ENCODE peak calls at places on chromosomes 4 and X, in seven cellular contexts. N, U, R, M, I, Q and J are unnamed samples.

GRCh38 chrX:78838709-78839108 is 91.2 kb downstream of the LPAR4 start:
- DNase-seq in N (no peak), U (no peak), I (no peak), R (no peak), Q (no peak), M (no peak), J (no peak)

GRCh38 chr4:5459236-5459635 is 249.1 kb downstream of the EVC2 start:
- DNase-seq in U (no peak), M (no peak), Q (no peak), R (no peak), N (no peak), I (no peak), J (no peak)

GRCh38 chr4:20185103-20185502 is 66.6 kb upstream of the SLIT2 start:
- DNase-seq in M (no peak), Q (no peak), I (no peak), U (no peak), N (no peak), R (no peak), J (no peak)

GRCh38 chr4:142595222-142595871 is 250.8 kb downstream of the INPP4B start:
- DNase-seq in Q (no peak), I (no peak), M (no peak), U (no peak), N (no peak), R (no peak), J (no peak)

GRCh38 chrX:20382082-20382481 is 115.4 kb upstream of the RPS6KA3 start:
- DNase-seq in N (no peak), U (no peak), Q (no peak), R (no peak), I (no peak), M (no peak), J (no peak)

GRCh38 chr4:137981277-137981676 is 260.9 kb downstream of the SLC7A11 start:
- DNase-seq in I (peak), R (no peak), U (peak), N (peak), M (no peak), Q (no peak), J (no peak)

GRCh38 chrX:22053486-22053885 is 21.4 kb downstream of the PHEX start:
- DNase-seq in I (no peak), U (peak), M (no peak), Q (no peak), N (no peak), R (no peak), J (no peak)

GRCh38 chr4:127143460-127144190 is 489.1 kb upstream of the INTU start:
- DNase-seq in Q (no peak), U (peak), R (no peak), I (peak), M (no peak), N (peak), J (no peak)

GRCh38 chr4:102825261-102826071 is 1.9 kb downstream of the UBE2D3 start:
- DNase-seq in I (peak), M (peak), U (peak), N (peak), R (peak), Q (peak), J (no peak)

GRCh38 chrX:53048169-53049126 is at the start of gene GPR173:
- DNase-seq in U (peak), N (peak), M (no peak), Q (peak), R (no peak), I (peak), J (no peak)

GRCh38 chr4:41080964-41081363 is 133.4 kb downstream of the APBB2 start:
- DNase-seq in N (no peak), U (no peak), R (no peak), M (no peak), I (no peak), Q (no peak), J (no peak)

GRCh38 chrX:19283597-19284339 is 60.0 kb upstream of the PDHA1 start:
- DNase-seq in I (no peak), R (no peak), N (no peak), U (no peak), M (no peak), Q (no peak), J (no peak)

GRCh38 chr4:153781717-153782416 is 7.0 kb downstream of the SFRP2 start:
- DNase-seq in R (no peak), M (no peak), I (peak), N (peak), U (peak), Q (no peak), J (no peak)

GRCh38 chrX:12421918-12422317 is 283.6 kb downstream of the FRMPD4 start:
- DNase-seq in M (no peak), N (peak), R (no peak), Q (no peak), I (no peak), U (no peak), J (no peak)

GRCh38 chr4:73728091-73728741 is 12.2 kb upstream of the CXCL8 start:
- DNase-seq in R (no peak), I (no peak), Q (no peak), M (no peak), U (no peak), N (no peak), J (no peak)

GRCh38 chr4:8905773-8906667 is 34.4 kb upstream of the HMX1 start:
- DNase-seq in I (no peak), M (no peak), U (no peak), Q (no peak), R (no peak), N (no peak), J (no peak)

GRCh38 chr4:184104419-184105101 is 113.1 kb downstream of the ENPP6 start:
- DNase-seq in Q (no peak), U (no peak), I (no peak), N (peak), R (no peak), M (no peak), J (no peak)

GRCh38 chr4:109472343-109472761 is 38.7 kb downstream of the SEC24B start:
- DNase-seq in R (no peak), M (no peak), I (peak), Q (no peak), N (peak), U (peak), J (no peak)

GRCh38 chr4:3252831-3253641 is 4.1 kb downstream of the MSANTD1 start:
- DNase-seq in M (no peak), N (no peak), U (no peak), R (no peak), Q (no peak), I (no peak), J (no peak)

GRCh38 chr4:128006592-128006991 is 41.4 kb downstream of the ABHD18 start:
- DNase-seq in I (peak), U (peak), M (no peak), N (peak), R (no peak), Q (no peak), J (no peak)

GRCh38 chr4:139540161-139540560 is 15.9 kb downstream of the SETD7 start:
- DNase-seq in Q (no peak), U (peak), R (no peak), I (no peak), M (no peak), N (peak), J (no peak)

GRCh38 chr4:41873380-41874295 is 61.6 kb upstream of the TMEM33 start:
- DNase-seq in Q (no peak), R (no peak), N (no peak), U (no peak), I (no peak), M (no peak), J (no peak)

GRCh38 chrX:153646620-153647373 is at the start of gene DUSP9:
- DNase-seq in R (no peak), N (peak), I (peak), U (peak), Q (peak), M (no peak), J (no peak)

GRCh38 chr4:8592366-8593267 is at the start of gene CPZ:
- DNase-seq in M (no peak), U (peak), Q (no peak), I (peak), N (peak), R (no peak), J (no peak)

GRCh38 chr4:83285022-83285387 is 407 bp upstream of the COQ2 start:
- DNase-seq in I (peak), R (no peak), Q (peak), M (no peak), N (peak), U (peak), J (peak)

GRCh38 chrX:45714864-45715263 is 514.2 kb upstream of the DIPK2B start:
- DNase-seq in M (no peak), N (peak), Q (peak), I (peak), R (no peak), U (peak), J (no peak)

DNA sequence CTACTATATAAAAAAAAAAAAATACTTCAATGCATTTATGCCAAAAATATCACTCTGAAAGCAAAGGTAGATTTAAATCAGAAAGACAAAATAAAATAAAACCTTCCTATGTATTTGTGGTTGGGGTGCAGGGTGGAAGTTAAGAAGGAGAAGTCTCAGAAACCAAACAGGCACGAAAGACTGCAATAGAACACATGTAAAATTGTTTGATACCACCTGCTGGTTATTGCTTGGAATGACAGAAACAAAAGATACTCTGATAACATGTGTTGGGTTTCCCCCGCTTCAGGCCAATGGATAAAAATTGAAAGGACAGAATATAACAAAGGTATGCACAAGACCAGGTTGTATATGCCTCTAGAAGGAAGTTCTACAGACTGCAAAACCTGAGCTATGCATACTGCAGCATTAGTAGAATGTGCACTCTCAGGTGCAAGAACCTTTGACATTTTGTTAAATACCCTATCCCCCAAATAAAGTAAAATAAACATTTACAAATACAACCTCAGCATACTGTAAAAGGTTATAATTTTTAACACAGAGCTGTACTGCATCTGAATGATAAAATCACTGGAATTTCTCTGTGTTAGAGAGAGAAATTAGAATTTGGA is 118.8 kb downstream of the GABRA2 start:
- DNase-seq in M (no peak), I (peak), R (no peak), N (peak), U (peak), Q (no peak), J (no peak)
- TF ChIP-seq CTCF in M (peak), I (peak), R (no peak), N (peak), U (peak), Q (peak), J (peak)

GRCh38 chr4:77578145-77578544 is 27.5 kb upstream of the CXCL13 start:
- DNase-seq in U (no peak), Q (no peak), N (no peak), M (no peak), R (no peak), I (no peak), J (no peak)
- TF ChIP-seq CTCF in U (peak), Q (no peak), N (no peak), M (no peak), R (no peak), I (peak), J (no peak)

GRCh38 chr4:87270144-87270543 is 49.7 kb upstream of the KLHL8 start:
- DNase-seq in I (peak), Q (no peak), M (no peak), N (peak), R (no peak), U (peak), J (no peak)
- TF ChIP-seq CTCF in I (peak), Q (peak), M (no peak), N (peak), R (no peak), U (peak), J (no peak)

DNA sequence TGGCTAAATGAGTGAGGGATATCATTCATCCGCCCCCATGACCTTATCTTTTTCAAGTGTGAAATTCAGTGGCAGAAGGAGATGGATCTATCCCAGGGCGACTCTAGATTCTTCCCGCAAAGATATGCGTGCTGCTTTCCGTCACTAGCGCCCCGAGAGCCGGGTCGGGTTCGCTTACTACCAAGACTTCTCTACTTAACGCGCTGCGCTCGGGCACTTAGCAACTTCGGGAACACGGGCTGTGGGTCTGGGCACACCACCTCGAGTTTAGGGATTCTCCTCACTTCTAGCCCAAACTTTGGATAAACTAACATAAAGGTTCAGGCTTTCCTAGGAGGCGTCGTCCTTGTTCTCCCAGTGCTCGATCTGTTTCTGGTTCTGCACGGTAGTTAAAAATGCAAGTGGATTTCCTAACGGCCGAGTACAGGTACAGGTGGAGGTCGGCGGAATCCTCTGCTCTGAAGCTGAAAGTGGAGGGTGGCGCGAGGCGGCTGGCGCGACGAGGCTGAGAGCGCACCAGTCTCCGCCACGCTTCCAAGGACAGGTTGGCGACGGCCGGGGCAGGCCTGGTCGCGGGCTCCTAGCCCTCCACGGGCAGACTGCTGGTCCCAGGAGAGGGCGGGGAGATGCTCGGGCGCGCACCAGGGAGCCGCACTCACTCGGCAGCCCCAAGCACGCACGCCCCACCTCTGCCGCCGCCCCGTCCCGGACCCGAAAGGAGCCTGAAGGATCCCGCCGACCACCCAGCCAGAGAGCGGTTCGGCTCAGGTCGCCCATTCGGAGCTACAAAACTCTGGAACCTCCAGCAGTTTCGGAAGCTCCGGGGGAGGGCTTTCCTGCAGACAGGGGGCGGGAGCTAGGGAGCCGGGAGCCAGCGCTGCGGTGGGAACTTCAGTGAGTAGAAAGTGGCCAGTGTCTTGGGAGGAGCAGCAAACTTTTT is 100.8 kb upstream of the TENM3 start:
- DNase-seq in N (peak), M (no peak), I (peak), R (no peak), U (peak), Q (no peak), J (no peak)
- TF ChIP-seq CTCF in N (no peak), M (no peak), I (peak), R (no peak), U (no peak), Q (no peak), J (no peak)

GRCh38 chr4:151014521-151015457 is at the start of gene LRBA:
- DNase-seq in U (peak), R (peak), Q (peak), N (peak), I (peak), M (peak), J (peak)
- TF ChIP-seq CTCF in U (no peak), R (no peak), Q (no peak), N (no peak), I (no peak), M (no peak), J (no peak)

GRCh38 chr4:156475322-156475721 is 496.3 kb downstream of the PDGFC start:
- DNase-seq in M (no peak), I (peak), U (peak), Q (no peak), N (peak), R (no peak), J (no peak)
- TF ChIP-seq CTCF in M (peak), I (peak), U (peak), Q (no peak), N (peak), R (no peak), J (peak)

DNA sequence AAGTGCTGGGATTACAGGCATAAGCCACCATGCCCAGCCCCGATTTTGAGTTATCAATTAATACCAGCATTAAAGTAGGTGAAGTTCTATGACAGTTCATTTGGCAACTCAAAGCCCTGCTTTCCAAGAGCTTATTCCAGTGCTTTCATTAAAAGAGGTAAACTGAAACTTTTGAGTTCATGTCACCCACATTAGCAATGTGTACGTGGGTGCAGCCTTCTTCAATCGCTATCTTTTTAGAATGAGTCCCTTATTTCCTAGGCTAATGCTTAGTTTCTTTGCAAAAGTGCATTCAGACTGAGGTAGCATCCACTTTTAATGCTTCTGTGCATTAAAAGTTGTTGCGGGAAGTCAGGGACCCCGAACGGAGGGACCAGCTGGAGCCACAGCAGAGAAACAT is 26.1 kb upstream of the MTNR1A start:
- DNase-seq in N (no peak), Q (no peak), R (no peak), U (no peak), M (no peak), I (no peak), J (no peak)
- TF ChIP-seq CTCF in N (no peak), Q (no peak), R (no peak), U (no peak), M (no peak), I (no peak), J (no peak)

DNA sequence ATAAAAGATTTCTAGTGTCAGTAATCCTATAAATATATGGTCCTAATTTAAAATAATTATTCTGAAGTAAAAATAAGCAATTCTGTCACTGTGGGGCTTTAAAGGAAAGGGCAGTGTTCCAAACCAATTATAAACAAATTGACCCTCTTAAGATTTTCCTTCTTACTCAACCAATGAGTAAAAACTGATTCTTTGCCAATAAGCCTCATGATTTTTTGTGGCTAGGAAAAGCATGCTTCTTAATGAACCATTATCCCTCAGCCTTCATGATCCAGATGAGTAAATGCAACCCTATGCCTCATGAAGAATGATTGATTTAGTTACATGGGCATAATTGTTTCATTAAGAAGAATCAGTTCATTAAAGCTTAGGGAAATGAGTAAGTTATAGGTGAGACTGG is 1010.4 kb downstream of the ADGRL3 start:
- DNase-seq in Q (no peak), N (peak), U (no peak), M (no peak), R (no peak), I (peak), J (no peak)
- TF ChIP-seq CTCF in Q (no peak), N (no peak), U (no peak), M (no peak), R (no peak), I (no peak), J (no peak)